ENCODE peak calls at places on chromosomes 1 and 21, in four cellular contexts. X, E, Q and M are unnamed samples.

GRCh38 chr1:231778009-231778719 is 151.6 kb downstream of the DISC1 start:
- DNase-seq in X (peak), E (no peak), Q (no peak), M (peak)

GRCh38 chr1:230507671-230508407 is 81.7 kb upstream of the PGBD5 start:
- DNase-seq in X (no peak), E (no peak), Q (no peak), M (no peak)

GRCh38 chr1:17370618-17371017 is 1.4 kb upstream of the PADI6 start:
- DNase-seq in X (no peak), E (no peak), Q (no peak), M (no peak)

GRCh38 chr1:186974774-186975181 is 146.0 kb downstream of the PLA2G4A start:
- DNase-seq in X (no peak), E (no peak), Q (no peak), M (peak)

GRCh38 chr1:177937931-177938330 is 31.9 kb downstream of the SEC16B start:
- DNase-seq in X (no peak), E (no peak), Q (no peak), M (peak)

GRCh38 chr1:53634571-53634979 is 104.4 kb downstream of the GLIS1 start:
- DNase-seq in X (no peak), E (no peak), Q (no peak), M (no peak)

GRCh38 chr21:33117268-33117888 is 47.4 kb downstream of the OLIG1 start:
- DNase-seq in X (no peak), E (no peak), Q (no peak), M (no peak)

GRCh38 chr1:150410582-150411101 is 46.7 kb downstream of the RPRD2 start:
- DNase-seq in X (no peak), E (no peak), Q (no peak), M (peak)

GRCh38 chr21:45153358-45154318 is 79.3 kb downstream of the ADARB1 start:
- DNase-seq in X (no peak), E (no peak), Q (no peak), M (no peak)

GRCh38 chr1:202058001-202058908 is 47.9 kb downstream of the ELF3 start:
- DNase-seq in X (no peak), E (no peak), Q (no peak), M (peak)

GRCh38 chr1:205595861-205596260 is 36.0 kb downstream of the ELK4 start:
- DNase-seq in X (no peak), E (no peak), Q (no peak), M (no peak)

DNA sequence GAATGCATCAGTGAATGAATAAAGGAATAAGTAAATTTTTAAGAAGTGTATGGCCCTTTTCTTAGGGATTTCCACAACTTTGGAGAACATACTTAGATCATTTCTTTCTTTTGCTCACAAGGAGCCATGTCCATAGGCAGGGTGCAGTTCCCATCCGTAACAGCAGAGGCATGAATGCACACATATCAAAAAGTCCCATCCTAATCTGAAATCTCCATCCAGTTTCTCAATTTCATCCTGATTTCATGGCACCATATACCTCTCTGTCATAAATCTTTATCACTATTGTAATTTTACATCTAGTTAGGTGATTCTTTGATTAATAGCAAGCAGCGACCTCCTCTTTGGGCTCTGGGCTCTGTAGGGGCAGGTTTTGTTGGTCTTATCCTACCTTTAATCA is 359.2 kb downstream of the RRAGC start:
- DNase-seq in X (no peak), E (no peak), Q (no peak), M (no peak)
- TF ChIP-seq CTCF in X (peak), E (no peak), Q (no peak), M (peak)

GRCh38 chr1:96918406-96918805 is 196.8 kb downstream of the PTBP2 start:
- DNase-seq in X (no peak), E (no peak), Q (no peak), M (peak)
- H3K4me3 ChIP-seq in X (no peak), E (no peak), Q (no peak), M (no peak)

DNA sequence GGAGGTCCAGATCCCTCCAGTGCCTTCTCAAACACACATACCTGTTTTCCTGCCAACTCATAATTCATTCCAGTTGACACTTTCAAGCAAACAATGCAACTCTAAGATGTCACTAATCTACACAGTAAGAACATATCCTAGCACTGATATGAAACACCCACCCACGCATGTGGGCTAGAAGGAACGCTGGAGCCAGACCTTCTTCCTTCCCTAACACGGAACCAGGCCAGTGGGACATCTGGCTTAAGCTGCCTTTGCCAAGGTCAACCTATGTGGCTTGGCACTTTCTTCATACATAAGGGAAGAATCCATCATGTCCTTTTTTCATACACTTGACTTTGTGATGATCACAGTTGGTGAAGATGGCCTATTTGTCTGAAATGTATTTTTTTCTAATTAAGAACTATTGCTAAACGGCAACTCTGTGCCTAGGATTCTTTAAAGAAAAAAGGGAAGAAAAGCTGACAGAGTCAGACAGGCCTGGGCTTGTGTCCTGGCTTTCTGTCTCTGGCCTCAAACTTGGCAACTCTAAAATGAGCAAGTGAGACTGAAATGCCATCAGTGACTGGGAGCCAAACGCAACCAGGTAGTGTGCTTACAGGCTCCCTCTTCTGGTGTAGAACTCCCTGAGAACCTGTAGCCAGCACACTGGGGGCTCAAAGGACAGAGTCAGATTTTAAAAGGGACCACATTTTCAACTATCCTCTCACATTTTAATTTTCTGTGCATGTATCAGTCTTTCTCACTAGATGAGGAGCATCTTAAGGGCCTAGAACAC is 92.6 kb upstream of the BEND5 start:
- DNase-seq in X (no peak), E (no peak), Q (no peak), M (peak)
- TF ChIP-seq CTCF in X (no peak), E (no peak), Q (no peak), M (peak)

DNA sequence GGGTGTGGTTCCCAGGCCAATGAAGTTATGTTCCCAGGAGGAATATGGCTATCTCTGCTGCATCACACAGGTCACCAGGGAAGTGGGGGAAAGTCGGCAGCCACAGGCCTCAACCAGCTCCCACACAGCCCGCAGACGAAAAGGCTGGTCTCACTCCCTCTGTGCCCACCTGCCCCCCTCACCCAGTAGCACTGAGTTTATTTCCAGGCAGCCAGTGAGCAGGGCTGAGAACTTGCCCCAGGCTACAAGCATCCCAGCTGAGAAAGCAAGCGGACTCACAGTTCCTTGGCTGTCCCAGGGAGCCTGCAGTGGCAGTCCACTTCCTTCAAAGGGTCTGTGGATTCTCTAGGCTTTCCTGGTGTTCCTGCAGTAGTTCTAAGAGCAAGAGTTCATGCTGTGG is 68.9 kb downstream of the SLC5A9 start:
- DNase-seq in X (no peak), E (no peak), Q (no peak), M (no peak)
- H3K4me3 ChIP-seq in X (no peak), E (no peak), Q (no peak), M (no peak)

GRCh38 chr1:152398812-152399698 is 15.0 kb downstream of the CRNN start:
- DNase-seq in X (no peak), E (no peak), Q (no peak), M (peak)

GRCh38 chr1:152394151-152394550 is 19.9 kb downstream of the CRNN start:
- DNase-seq in X (no peak), E (no peak), Q (no peak), M (no peak)

GRCh38 chr1:152392909-152393308 is 21.2 kb downstream of the CRNN start:
- DNase-seq in X (no peak), E (no peak), Q (no peak), M (no peak)

DNA sequence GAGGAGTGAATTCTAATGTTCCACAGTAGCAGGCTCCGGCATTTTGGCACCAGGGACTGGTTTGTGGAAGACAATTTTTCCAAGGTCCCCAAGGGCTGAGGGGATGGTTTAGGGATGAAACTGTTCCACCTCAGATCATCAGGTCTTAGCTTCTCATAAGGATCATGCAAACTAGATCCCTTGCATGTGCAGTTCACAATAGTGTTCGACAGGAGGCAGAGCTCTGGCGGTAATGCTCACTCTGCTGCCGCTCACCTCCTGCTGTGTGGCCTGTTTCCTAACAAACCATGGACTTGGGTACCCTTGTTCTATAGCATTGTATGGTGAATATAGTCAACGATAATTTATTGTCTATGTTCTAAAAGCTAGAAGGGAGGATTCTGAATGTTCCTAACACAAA is 16.6 kb downstream of the CRNN start:
- DNase-seq in X (no peak), E (no peak), Q (no peak), M (peak)
- TF ChIP-seq CTCF in X (no peak), E (no peak), Q (no peak), M (no peak)

GRCh38 chr1:173415490-173415889 is 61.6 kb upstream of the PRDX6 start:
- DNase-seq in X (no peak), E (no peak), Q (no peak), M (no peak)
- H3K4me3 ChIP-seq in X (no peak), E (no peak), Q (no peak), M (no peak)